ENCODE peak calls at places on chromosomes 7 and 10, in six cellular contexts. G is GM12878, A is HepG2, P is K562, J is SK-N-SH, K is H1. W is an unnamed sample.

GRCh38 chr7:131293018-131293417 is 34.7 kb upstream of the MKLN1 start:
- DNase-seq in A (no peak), G (no peak), K (no peak), J (no peak), P (no peak), W (no peak)

GRCh38 chr10:69839696-69840345 is 38.1 kb downstream of the COL13A1 start:
- DNase-seq in J (peak; percentile 40), P (no peak), K (no peak), G (no peak), A (no peak), W (no peak)

GRCh38 chr7:116633131-116633988 is 38.6 kb upstream of the MET start:
- DNase-seq in G (peak; percentile 21), P (no peak), J (no peak), K (no peak), A (no peak), W (no peak)

GRCh38 chr7:66150471-66150870 is 35.8 kb downstream of the CRCP start:
- DNase-seq in A (peak; percentile 62), P (no peak), G (no peak), K (no peak), J (peak; percentile 51), W (peak; percentile 6)

GRCh38 chr10:102024799-102025198 is 31.2 kb downstream of the ARMH3 start:
- DNase-seq in G (no peak), J (no peak), K (no peak), A (no peak), P (no peak), W (peak; percentile 35)

GRCh38 chr7:80392229-80393169 is 119.4 kb downstream of the GNAT3 start:
- DNase-seq in K (no peak), P (no peak), A (peak; percentile 17), G (no peak), J (peak; percentile 20), W (no peak)

GRCh38 chr10:43981232-43981631 is 332.6 kb upstream of the ZNF32 start:
- DNase-seq in P (no peak), J (no peak), A (no peak), G (no peak), K (no peak), W (no peak)

GRCh38 chr7:89584896-89585295 is 569.4 kb upstream of the STEAP1 start:
- DNase-seq in J (no peak), P (no peak), G (no peak), A (no peak), K (no peak), W (no peak)

GRCh38 chr7:126398851-126399529 is 853.8 kb downstream of the GRM8 start:
- DNase-seq in P (no peak), G (no peak), J (no peak), K (no peak), A (no peak), W (no peak)

GRCh38 chr7:33212144-33212543 is 82.8 kb downstream of the BBS9 start:
- DNase-seq in G (no peak), J (no peak), A (no peak), K (no peak), P (no peak), W (no peak)

GRCh38 chr7:114087674-114088539 is 169.1 kb upstream of the PPP1R3A start:
- DNase-seq in P (no peak), G (no peak), K (peak; percentile 63), J (peak; percentile 11), A (no peak), W (no peak)

GRCh38 chr10:62858364-62858763 is 42.2 kb upstream of the EGR2 start:
- DNase-seq in P (no peak), K (no peak), J (peak; percentile 10), G (no peak), A (peak; percentile 6), W (no peak)

GRCh38 chr10:127962205-127962604 is 55.3 kb downstream of the PTPRE start:
- DNase-seq in G (no peak), J (no peak), A (no peak), P (no peak), K (no peak), W (no peak)

GRCh38 chr10:190216-190615 is 55.0 kb downstream of the ZMYND11 start:
- DNase-seq in P (no peak), K (no peak), G (no peak), J (no peak), A (no peak), W (no peak)

GRCh38 chr7:372546-372938 is 82.6 kb downstream of the FOXL3 start:
- DNase-seq in G (no peak), K (no peak), A (no peak), P (no peak), J (no peak), W (no peak)

GRCh38 chr7:19984231-19984632 is 210.8 kb upstream of the TMEM196 start:
- DNase-seq in J (no peak), K (peak; percentile 63), A (no peak), P (no peak), G (no peak), W (no peak)

GRCh38 chr7:118689403-118689802 is 464.9 kb downstream of the ANKRD7 start:
- DNase-seq in A (no peak), K (no peak), J (no peak), P (no peak), G (no peak), W (no peak)
- TF ChIP-seq GABPA in A (no peak), K (no peak), J (no peak), P (no peak), G (no peak), W (no peak)

GRCh38 chr10:132547421-132547861 is 9.9 kb downstream of the INPP5A start:
- DNase-seq in J (no peak), K (no peak), G (no peak), A (no peak), P (no peak), W (no peak)
- TF ChIP-seq GABPA in J (no peak), K (no peak), G (no peak), A (no peak), P (no peak), W (no peak)

DNA sequence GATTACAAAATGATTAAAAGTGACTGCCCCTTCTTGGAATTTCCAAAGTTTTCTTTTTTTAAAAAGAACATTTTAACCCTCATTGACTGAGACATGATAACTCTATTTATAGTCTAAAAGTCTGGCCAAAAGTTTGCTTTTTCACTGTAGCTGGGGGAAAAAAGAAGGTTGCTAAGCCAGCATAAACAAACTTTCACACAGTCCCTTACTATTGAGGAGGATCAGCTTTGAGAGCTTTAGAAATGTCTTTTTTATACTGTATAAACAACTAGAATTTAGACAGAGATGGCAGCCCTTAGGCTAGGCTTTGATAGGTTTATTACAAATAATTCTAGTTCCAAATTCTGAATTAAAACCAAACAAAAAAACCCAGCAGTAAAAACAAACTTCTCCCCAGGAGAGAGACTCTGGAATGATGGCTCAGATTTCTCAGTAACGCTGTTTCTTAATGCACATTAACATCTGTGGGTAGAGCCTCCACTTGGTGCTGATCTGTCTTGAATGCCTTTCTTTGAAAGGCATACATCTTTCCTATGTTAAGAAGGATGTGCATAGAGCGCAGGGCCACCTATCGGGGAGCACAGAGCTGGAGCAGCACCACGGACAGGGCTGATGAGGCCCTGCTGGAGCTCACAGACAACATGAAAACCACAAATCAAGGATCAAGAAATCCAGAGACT is 100.9 kb upstream of the PDLIM1 start:
- DNase-seq in A (no peak), K (no peak), G (no peak), P (peak; percentile 20), J (no peak), W (no peak)
- TF ChIP-seq GABPA in A (no peak), K (no peak), G (no peak), P (no peak), J (no peak), W (no peak)

DNA sequence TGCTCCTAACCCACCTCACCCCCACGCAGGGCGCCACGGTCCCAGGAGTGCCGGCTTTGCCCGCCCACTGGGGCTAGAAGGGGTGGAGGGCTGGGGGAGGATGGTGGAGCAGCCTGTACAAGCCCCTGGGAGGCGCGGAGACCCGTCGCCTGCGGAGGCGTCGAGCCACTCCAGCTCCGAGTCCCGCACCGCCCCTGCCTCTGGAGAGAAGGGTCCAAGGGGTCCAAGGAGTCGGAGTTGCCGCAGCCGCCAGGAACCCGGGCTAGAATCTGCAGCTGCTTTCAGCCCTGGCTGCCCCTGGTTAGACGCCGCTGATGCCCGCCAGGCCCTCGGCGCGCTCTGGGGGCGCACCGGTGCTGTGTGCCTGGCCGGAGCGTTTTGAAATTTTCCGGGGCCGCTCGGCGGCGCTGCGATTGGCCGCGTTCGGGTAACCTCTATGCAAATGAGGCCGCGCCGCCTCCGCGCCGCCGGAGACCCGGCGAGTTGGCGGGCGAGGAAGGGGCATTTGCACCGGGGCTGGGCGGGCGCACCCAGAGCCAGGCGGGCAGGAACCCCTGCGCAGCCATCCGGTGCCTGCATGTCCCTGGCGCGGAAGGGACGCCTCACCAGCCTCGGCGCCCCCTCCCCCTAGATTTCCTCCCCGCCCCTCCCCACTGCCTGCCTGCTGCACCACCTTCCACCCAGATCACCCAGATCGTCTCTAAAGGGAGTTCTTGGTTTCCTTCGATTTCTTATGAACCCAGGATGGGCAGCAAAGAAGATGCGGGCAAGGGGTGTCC is at the start of gene HMX2:
- DNase-seq in J (peak; percentile 55), A (peak; percentile 17), P (no peak), G (no peak), K (peak; percentile 91), W (no peak)
- TF ChIP-seq GABPA in J (no peak), A (no peak), P (no peak), G (no peak), K (no peak), W (no peak)

GRCh38 chr7:121039994-121040393 is 51.5 kb downstream of the CPED1 start:
- DNase-seq in P (no peak), K (no peak), J (no peak), G (no peak), A (no peak), W (no peak)

GRCh38 chr7:121041516-121042148 is 53.1 kb downstream of the CPED1 start:
- DNase-seq in P (peak; percentile 73), K (no peak), A (no peak), G (no peak), J (peak; percentile 44), W (no peak)

GRCh38 chr7:121039510-121039822 is 51.0 kb downstream of the CPED1 start:
- DNase-seq in A (no peak), J (no peak), K (no peak), G (no peak), P (no peak), W (no peak)

GRCh38 chr7:121037828-121038716 is 49.6 kb downstream of the CPED1 start:
- DNase-seq in A (no peak), G (no peak), P (no peak), K (no peak), J (no peak), W (no peak)

GRCh38 chr7:121038717-121039509 is 50.4 kb downstream of the CPED1 start:
- DNase-seq in K (no peak), G (no peak), J (no peak), A (no peak), P (peak; percentile 91), W (no peak)
- TF ChIP-seq GABPA in K (no peak), G (no peak), J (no peak), A (no peak), P (peak; percentile 53), W (no peak)

W was measured in HL-60.